ENCODE peak calls at places on chromosome 6, in seven cellular contexts. C, J, H, W, S, P and O are unnamed samples.

GRCh38 chr6:4253604-4254211 is 118.3 kb upstream of the ECI2 start:
- DNase-seq in C (no peak), J (no peak), H (peak; percentile 42), W (no peak), S (peak; percentile 28), P (no peak), O (no peak)

GRCh38 chr6:36917541-36918193 is 31.9 kb downstream of the C6orf89 start:
- DNase-seq in C (no peak), J (no peak), H (peak; percentile 91), W (peak; percentile 47), S (peak; percentile 53), P (no peak), O (peak; percentile 83)

GRCh38 chr6:5946701-5947100 is 60.0 kb downstream of the NRN1 start:
- DNase-seq in C (no peak), J (no peak), H (no peak), W (no peak), S (no peak), P (no peak), O (no peak)

GRCh38 chr6:71072508-71072907 is 115.6 kb upstream of the B3GAT2 start:
- DNase-seq in C (no peak), J (no peak), H (no peak), W (no peak), S (no peak), P (no peak), O (no peak)

GRCh38 chr6:112984899-112985298 is 637.8 kb downstream of the RFPL4B start:
- DNase-seq in C (no peak), J (no peak), H (no peak), W (no peak), S (no peak), P (no peak), O (no peak)

GRCh38 chr6:148240866-148241477 is 101.7 kb upstream of the SASH1 start:
- DNase-seq in C (no peak), J (no peak), H (peak; percentile 57), W (no peak), S (no peak), P (no peak), O (no peak)

GRCh38 chr6:170111816-170112582 is 178.9 kb downstream of the DLL1 start:
- DNase-seq in C (no peak), J (no peak), H (no peak), W (no peak), S (no peak), P (no peak), O (no peak)

GRCh38 chr6:94751641-94752329 is 825.5 kb upstream of the MANEA start:
- DNase-seq in C (no peak), J (no peak), H (no peak), W (no peak), S (no peak), P (no peak), O (no peak)

GRCh38 chr6:41071923-41072835 is at the start of gene OARD1:
- DNase-seq in C (peak; percentile 100), J (peak; percentile 99), H (peak; percentile 99), W (peak; percentile 99), S (peak; percentile 99), P (peak; percentile 99), O (peak; percentile 100)

GRCh38 chr6:12605888-12606345 is 110.7 kb upstream of the PHACTR1 start:
- DNase-seq in C (peak; percentile 1), J (no peak), H (no peak), W (peak; percentile 15), S (peak; percentile 67), P (no peak), O (no peak)

GRCh38 chr6:3610206-3610605 is 141.3 kb downstream of the PXDC1 start:
- DNase-seq in C (no peak), J (no peak), H (no peak), W (no peak), S (peak; percentile 56), P (no peak), O (no peak)

GRCh38 chr6:123380257-123380656 is 256.5 kb downstream of the TRDN start:
- DNase-seq in C (peak; percentile 39), J (no peak), H (no peak), W (no peak), S (no peak), P (no peak), O (no peak)

GRCh38 chr6:39169448-39170344 is 54.7 kb upstream of the SAYSD1 start:
- DNase-seq in C (no peak), J (no peak), H (no peak), W (no peak), S (peak; percentile 32), P (no peak), O (no peak)

GRCh38 chr6:26158581-26159416 is 71.6 kb downstream of the HFE start:
- DNase-seq in C (no peak), J (no peak), H (no peak), W (peak; percentile 51), S (peak; percentile 88), P (peak; percentile 61), O (peak; percentile 30)

GRCh38 chr6:35093118-35093445 is 48.1 kb downstream of the TCP11 start:
- DNase-seq in C (no peak), J (no peak), H (no peak), W (no peak), S (no peak), P (no peak), O (no peak)

GRCh38 chr6:139291813-139292619 is at the start of gene TXLNB:
- DNase-seq in C (no peak), J (peak; percentile 85), H (no peak), W (peak; percentile 84), S (peak; percentile 33), P (peak; percentile 77), O (peak; percentile 58)

GRCh38 chr6:37709932-37710565 is 12.4 kb upstream of the MDGA1 start:
- DNase-seq in C (no peak), J (no peak), H (no peak), W (no peak), S (no peak), P (no peak), O (no peak)

GRCh38 chr6:158152659-158153058 is 15.4 kb downstream of the SERAC1 start:
- DNase-seq in C (no peak), J (no peak), H (no peak), W (no peak), S (no peak), P (no peak), O (no peak)

GRCh38 chr6:147510949-147511590 is 2.6 kb downstream of the SAMD5 start:
- DNase-seq in C (no peak), J (no peak), H (no peak), W (no peak), S (no peak), P (no peak), O (no peak)

GRCh38 chr6:33217246-33217645 is 8.9 kb downstream of the RING1 start:
- DNase-seq in C (no peak), J (no peak), H (no peak), W (no peak), S (no peak), P (no peak), O (no peak)

GRCh38 chr6:94323853-94324252 is 904.5 kb upstream of the EPHA7 start:
- DNase-seq in C (no peak), J (no peak), H (no peak), W (no peak), S (no peak), P (no peak), O (no peak)

GRCh38 chr6:169799474-169799926 is 48.1 kb downstream of the ERMARD start:
- DNase-seq in C (no peak), J (no peak), H (no peak), W (no peak), S (peak; percentile 2), P (no peak), O (no peak)

GRCh38 chr6:89311853-89312531 is 3.1 kb downstream of the GABRR2 start:
- DNase-seq in C (no peak), J (no peak), H (peak; percentile 32), W (peak; percentile 54), S (peak; percentile 59), P (no peak), O (peak; percentile 21)

GRCh38 chr6:119598883-119599282 is 249.3 kb upstream of the MAN1A1 start:
- DNase-seq in C (no peak), J (no peak), H (no peak), W (no peak), S (no peak), P (no peak), O (no peak)

GRCh38 chr6:113819169-113819830 is 37.8 kb upstream of the MARCKS start:
- DNase-seq in C (no peak), J (no peak), H (no peak), W (no peak), S (no peak), P (no peak), O (no peak)

GRCh38 chr6:14396826-14397517 is 279.4 kb downstream of the CD83 start:
- DNase-seq in C (no peak), J (no peak), H (no peak), W (no peak), S (no peak), P (peak; percentile 46), O (no peak)

GRCh38 chr6:26594730-26595632 is 1.8 kb upstream of the ABT1 start:
- DNase-seq in C (no peak), J (no peak), H (no peak), W (no peak), S (no peak), P (no peak), O (no peak)

GRCh38 chr6:129416337-129416990 is 293.5 kb downstream of the ARHGAP18 start:
- DNase-seq in C (no peak), J (no peak), H (no peak), W (peak; percentile 20), S (no peak), P (no peak), O (no peak)

GRCh38 chr6:151059612-151060095 is 180.1 kb upstream of the AKAP12 start:
- DNase-seq in C (no peak), J (no peak), H (no peak), W (no peak), S (no peak), P (no peak), O (no peak)

GRCh38 chr6:1139155-1139890 is 172.6 kb upstream of the FOXQ1 start:
- DNase-seq in C (no peak), J (no peak), H (no peak), W (no peak), S (no peak), P (no peak), O (no peak)